ENCODE peak calls at places on chromosomes 2 and 18, in ten cellular contexts. T is left ventricle myocardium superior; P is activated CD4-positive, CD25-positive, alpha-beta regulatory T cell; B is mucosa of gallbladder; J is CD4-positive, alpha-beta memory T cell; O is activated T-helper 9 cell treated with anti-CD3 and anti-CD28 coated beads, Interleukin-2, amount 50 U/mL, for 16 hours; A is HuH-7; Q is AG08396; G is activated CD8-positive, alpha-beta T cell treated with anti-CD3 and anti-CD28 coated beads, Interleukin-2, amount 10 ng/mL, durations not matched to agents 7 days and 5 days; U is AML-193. I is an unnamed sample.

GRCh38 chr2:160062283-160063005 is at the start of gene PLA2R1:
- DNase-seq in Q (peak; percentile 75), B (peak; percentile 53), J (no peak), P (no peak), T (peak; percentile 69), A (peak; percentile 51), G (no peak), U (no peak), O (no peak), I (no peak)

GRCh38 chr18:10892801-10893595 is 256.4 kb downstream of the PIEZO2 start:
- DNase-seq in O (no peak), U (no peak), G (no peak), J (no peak), Q (no peak), T (no peak), P (no peak), B (no peak), A (no peak), I (no peak)

GRCh38 chr2:137192366-137193315 is 427.3 kb downstream of the THSD7B start:
- DNase-seq in O (no peak), J (no peak), U (no peak), P (no peak), B (no peak), T (no peak), Q (no peak), A (no peak), G (no peak), I (no peak)

GRCh38 chr2:34029073-34029472 is 430.0 kb upstream of the FAM98A start:
- DNase-seq in T (no peak), B (no peak), U (no peak), G (no peak), Q (no peak), A (no peak), P (no peak), O (no peak), J (no peak), I (no peak)

GRCh38 chr2:191866675-191867506 is 20.0 kb upstream of the CAVIN2 start:
- DNase-seq in Q (peak; percentile 68), U (no peak), T (no peak), J (no peak), A (no peak), O (no peak), G (no peak), B (peak; percentile 68), P (no peak), I (no peak)

GRCh38 chr2:216565946-216566345 is 67.3 kb upstream of the IGFBP2 start:
- DNase-seq in B (no peak), U (no peak), P (no peak), T (no peak), G (no peak), Q (no peak), O (no peak), A (no peak), J (no peak), I (no peak)

GRCh38 chr2:172113617-172114016 is 10.9 kb upstream of the DLX2 start:
- DNase-seq in B (no peak), G (no peak), Q (peak; percentile 27), T (no peak), J (no peak), U (peak; percentile 20), A (no peak), P (no peak), O (no peak), I (peak; percentile 64)

GRCh38 chr2:96157649-96158553 is 12.7 kb upstream of the DUSP2 start:
- DNase-seq in P (peak; percentile 71), G (peak; percentile 76), T (peak; percentile 25), A (no peak), Q (no peak), B (no peak), J (peak; percentile 84), U (no peak), O (peak; percentile 89), I (no peak)

GRCh38 chr2:225091336-225091735 is 49.1 kb upstream of the DOCK10 start:
- DNase-seq in G (no peak), T (no peak), U (no peak), P (no peak), O (no peak), B (no peak), J (no peak), A (no peak), Q (peak; percentile 63), I (no peak)

GRCh38 chr2:224009605-224010330 is 29.3 kb downstream of the SERPINE2 start:
- DNase-seq in Q (no peak), J (no peak), G (no peak), B (no peak), O (no peak), U (no peak), P (no peak), A (no peak), T (no peak), I (no peak)

GRCh38 chr18:26764584-26764983 is 100.9 kb downstream of the AQP4 start:
- DNase-seq in G (no peak), B (no peak), T (no peak), O (no peak), P (no peak), J (no peak), U (no peak), A (no peak), Q (no peak), I (no peak)

GRCh38 chr2:127675335-127676261 is at the start of gene LIMS2:
- DNase-seq in Q (peak; percentile 89), B (no peak), G (no peak), T (peak; percentile 78), J (no peak), P (no peak), A (peak; percentile 70), O (no peak), U (no peak), I (no peak)

GRCh38 chr2:20501974-20502373 is 55.1 kb downstream of the RHOB start:
- DNase-seq in Q (peak; percentile 52), G (no peak), B (no peak), T (no peak), O (no peak), J (no peak), A (no peak), P (no peak), U (no peak), I (no peak)

I was measured in Ammon's horn.